ENCODE peak calls at places on chromosomes 1 and 21, in ten cellular contexts. M is lower lobe of right lung, G is mammary epithelial cell, C is osteoblast, A is dorsolateral prefrontal cortex, Z is coronary artery, F is heart left ventricle, R is tibial nerve, J is Peyer's patch, W is kidney. Y is an unnamed sample.

GRCh38 chr1:151553659-151554058 is 13.6 kb downstream of the TUFT1 start:
- DNase-seq in M (no peak), R (no peak), Z (no peak), W (no peak), F (no peak), J (no peak), A (no peak), G (peak), C (peak), Y (peak)

GRCh38 chr1:198364471-198364870 is 176.0 kb downstream of the ATP6V1G3 start:
- DNase-seq in R (no peak), Z (no peak), M (no peak), A (no peak), G (no peak), W (no peak), F (no peak), J (no peak), C (no peak), Y (no peak)

GRCh38 chr1:231200417-231201031 is 38.7 kb downstream of the TRIM67 start:
- DNase-seq in Z (no peak), F (no peak), W (peak), A (no peak), C (peak), G (peak), M (no peak), J (no peak), R (no peak), Y (peak)

GRCh38 chr1:222880586-222880985 is 65.7 kb downstream of the DISP1 start:
- DNase-seq in W (no peak), Z (no peak), M (no peak), G (peak), R (no peak), F (no peak), A (no peak), C (peak), J (no peak), Y (peak)

GRCh38 chr1:57800341-57800740 is 376.5 kb upstream of the DAB1 start:
- DNase-seq in F (no peak), A (no peak), W (no peak), J (no peak), G (no peak), Z (no peak), R (no peak), M (no peak), C (no peak), Y (no peak)

GRCh38 chr1:201536542-201536941 is 2.4 kb upstream of the NAV1 start:
- DNase-seq in J (peak), A (no peak), G (peak), R (peak), F (no peak), Z (peak), C (peak), M (no peak), W (no peak), Y (peak)

GRCh38 chr1:63984257-63984626 is 210.4 kb downstream of the ROR1 start:
- DNase-seq in C (no peak), M (no peak), G (peak), F (no peak), R (no peak), Z (no peak), J (no peak), A (no peak), W (no peak), Y (peak)

GRCh38 chr1:199687321-199687720 is 340.2 kb upstream of the NR5A2 start:
- DNase-seq in G (peak), J (no peak), C (no peak), A (no peak), Z (no peak), W (no peak), R (no peak), M (no peak), F (no peak), Y (peak)

GRCh38 chr1:232810856-232811255 is 5.6 kb downstream of the MAP10 start:
- DNase-seq in W (no peak), Z (no peak), F (no peak), A (no peak), C (no peak), R (no peak), M (no peak), J (no peak), G (no peak), Y (peak)

GRCh38 chr21:38037416-38037815 is 121.2 kb upstream of the KCNJ6 start:
- DNase-seq in A (no peak), F (no peak), C (no peak), R (no peak), J (no peak), M (no peak), Z (no peak), G (peak), W (no peak), Y (peak)

GRCh38 chr21:45537746-45538291 is 4.4 kb downstream of the SLC19A1 start:
- DNase-seq in J (no peak), M (peak), G (no peak), C (no peak), Z (no peak), R (peak), W (peak), A (peak), F (peak), Y (no peak)

GRCh38 chr1:7561331-7561921 is 209.7 kb upstream of the VAMP3 start:
- DNase-seq in Z (no peak), C (peak), R (no peak), A (no peak), M (no peak), G (no peak), W (peak), J (no peak), F (no peak), Y (no peak)

GRCh38 chr1:214452152-214452806 is 99.1 kb downstream of the PTPN14 start:
- DNase-seq in C (no peak), W (no peak), R (no peak), M (no peak), A (no peak), Z (no peak), F (no peak), G (no peak), J (no peak), Y (no peak)

GRCh38 chr1:61114178-61114870 is 32.0 kb downstream of the NFIA start:
- DNase-seq in J (no peak), A (no peak), W (no peak), R (no peak), M (no peak), C (no peak), G (no peak), Z (no peak), F (no peak), Y (no peak)

GRCh38 chr1:68232354-68233148 is at the start of gene WLS:
- DNase-seq in A (peak), F (peak), W (peak), Z (peak), G (peak), M (peak), R (peak), C (peak), J (peak), Y (peak)

GRCh38 chr1:74835046-74835445 is 102.1 kb downstream of the TYW3 start:
- DNase-seq in Z (no peak), C (no peak), R (no peak), J (no peak), M (no peak), W (no peak), A (no peak), F (no peak), G (no peak), Y (no peak)

GRCh38 chr1:154988053-154988954 is 5.1 kb upstream of the LENEP start:
- DNase-seq in F (no peak), W (peak), Z (no peak), R (no peak), M (peak), G (no peak), A (no peak), J (no peak), C (peak), Y (no peak)

GRCh38 chr21:41573902-41574690 is 66.1 kb upstream of the TMPRSS2 start:
- DNase-seq in W (no peak), Z (no peak), J (peak), M (no peak), C (no peak), R (no peak), F (no peak), A (no peak), G (no peak), Y (no peak)

GRCh38 chr1:3355894-3356826 is 98.3 kb upstream of the ARHGEF16 start:
- DNase-seq in J (no peak), F (no peak), Z (no peak), C (no peak), R (no peak), W (no peak), G (no peak), M (no peak), A (no peak), Y (no peak)

DNA sequence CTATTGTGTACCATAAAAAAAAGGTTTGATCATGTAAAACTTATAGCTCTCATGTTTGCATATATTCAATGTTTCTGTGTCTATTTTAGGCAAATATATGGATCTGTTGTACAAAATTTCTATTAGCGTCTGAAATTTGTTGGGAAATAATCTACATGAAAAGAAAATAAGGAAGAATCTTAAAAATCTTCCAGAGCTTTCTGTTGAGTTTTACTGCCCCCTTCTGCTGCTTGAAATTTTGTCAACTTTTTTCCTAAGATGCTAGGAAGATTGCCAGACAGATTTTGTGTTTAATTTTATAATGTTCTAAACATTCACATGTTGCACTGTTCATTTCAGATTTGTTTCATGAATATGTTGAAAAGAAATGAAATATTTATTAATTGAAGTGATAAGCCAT is 2.5 kb upstream of the PTGS2 start:
- DNase-seq in M (no peak), R (no peak), G (no peak), W (no peak), C (no peak), F (no peak), J (no peak), Z (no peak), A (no peak), Y (peak)
- H3K4me3 ChIP-seq in M (no peak), R (no peak), G (peak), W (no peak), C (peak), F (no peak), J (no peak), Z (peak), A (peak), Y (peak)

GRCh38 chr21:30541764-30542163 is at the start of gene KRTAP19-6:
- DNase-seq in F (no peak), A (no peak), G (no peak), Z (no peak), W (no peak), R (no peak), J (no peak), C (no peak), M (no peak), Y (no peak)
- TF ChIP-seq CTCF in F (no peak), A (no peak), G (no peak), Z (no peak), W (no peak), R (no peak), J (no peak), C (no peak), M (no peak), Y (no peak)

DNA sequence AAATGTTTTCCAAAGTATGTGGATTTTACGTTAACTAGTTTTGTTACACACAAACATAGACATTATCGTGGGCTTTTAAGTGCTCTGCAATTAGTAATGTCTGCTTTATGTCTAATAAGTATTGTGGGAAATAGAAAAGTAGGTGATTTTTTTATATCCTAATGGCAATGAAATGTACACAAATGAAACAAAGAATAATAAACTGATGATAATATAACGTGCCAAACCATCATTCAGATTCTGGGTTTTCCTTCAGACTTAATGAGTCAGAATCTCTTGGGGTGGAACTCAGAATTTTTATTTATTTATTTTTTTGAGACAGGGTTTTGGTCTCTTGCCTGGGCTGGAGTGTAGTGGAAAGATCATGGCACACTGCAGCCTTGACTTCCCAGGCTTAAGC is 2.0 kb downstream of the TMEM183A start:
- DNase-seq in M (no peak), W (no peak), G (no peak), Z (no peak), J (no peak), C (no peak), F (no peak), A (no peak), R (no peak), Y (no peak)
- H3K4me3 ChIP-seq in M (no peak), W (no peak), G (no peak), Z (no peak), J (no peak), C (no peak), F (no peak), A (peak), R (no peak), Y (no peak)

GRCh38 chr1:8763888-8764287 is 53.6 kb downstream of the RERE start:
- DNase-seq in C (no peak), F (no peak), W (no peak), R (no peak), Z (no peak), G (no peak), A (no peak), J (no peak), M (no peak), Y (no peak)
- TF ChIP-seq CTCF in C (no peak), F (no peak), W (no peak), R (no peak), Z (no peak), G (no peak), A (no peak), J (no peak), M (no peak), Y (no peak)